ENCODE peak calls at places on chromosomes 12 and 14, in seven cellular contexts. F, W, M, U, T, P and G are unnamed samples.

GRCh38 chr12:75553398-75553797 is 42.0 kb upstream of the KRR1 start:
- DNase-seq in F (no peak), W (no peak), M (peak; percentile 14), U (peak; percentile 32), T (no peak), P (no peak), G (no peak)

GRCh38 chr14:77026930-77027537 is 1.5 kb downstream of the IRF2BPL start:
- DNase-seq in F (peak; percentile 69), W (peak; percentile 33), M (peak; percentile 82), U (no peak), T (peak; percentile 52), P (peak; percentile 54), G (peak; percentile 70)

GRCh38 chr12:78392918-78393317 is 471.7 kb upstream of the SYT1 start:
- DNase-seq in F (peak; percentile 32), W (peak; percentile 56), M (peak; percentile 77), U (no peak), T (peak; percentile 2), P (no peak), G (no peak)

GRCh38 chr14:65949711-65950516 is 536.3 kb upstream of the CCDC196 start:
- DNase-seq in F (peak; percentile 28), W (peak; percentile 44), M (no peak), U (peak; percentile 4), T (no peak), P (peak; percentile 82), G (no peak)

GRCh38 chr12:53695148-53696138 is 19.6 kb upstream of the ATP5MC2 start:
- DNase-seq in F (peak; percentile 29), W (peak; percentile 16), M (peak; percentile 77), U (peak; percentile 36), T (peak; percentile 55), P (peak; percentile 46), G (peak; percentile 44)

GRCh38 chr12:72267974-72268373 is 4.2 kb upstream of the TRHDE start:
- DNase-seq in F (peak; percentile 11), W (peak; percentile 52), M (peak; percentile 69), U (no peak), T (no peak), P (no peak), G (no peak)

GRCh38 chr14:35549551-35549950 is 15.6 kb downstream of the INSM2 start:
- DNase-seq in F (no peak), W (no peak), M (no peak), U (no peak), T (no peak), P (no peak), G (no peak)

GRCh38 chr12:52165096-52165855 is 26.5 kb downstream of the KRT80 start:
- DNase-seq in F (no peak), W (no peak), M (no peak), U (no peak), T (no peak), P (no peak), G (no peak)

GRCh38 chr14:91392623-91393303 is 24.9 kb downstream of the CCDC88C start:
- DNase-seq in F (no peak), W (no peak), M (no peak), U (no peak), T (no peak), P (no peak), G (no peak)

GRCh38 chr14:91396959-91397815 is 20.4 kb downstream of the CCDC88C start:
- DNase-seq in F (no peak), W (no peak), M (no peak), U (no peak), T (peak; percentile 17), P (peak; percentile 72), G (peak; percentile 90)

GRCh38 chr14:91395998-91396660 is 21.5 kb downstream of the CCDC88C start:
- DNase-seq in F (no peak), W (no peak), M (no peak), U (no peak), T (no peak), P (no peak), G (no peak)

GRCh38 chr14:91394105-91395081 is 23.2 kb downstream of the CCDC88C start:
- DNase-seq in F (no peak), W (no peak), M (no peak), U (no peak), T (no peak), P (no peak), G (no peak)

GRCh38 chr14:91395466-91395865 is 22.2 kb downstream of the CCDC88C start:
- DNase-seq in F (no peak), W (no peak), M (no peak), U (no peak), T (no peak), P (no peak), G (peak; percentile 43)
- H3K4me1 ChIP-seq in F (no peaks in the 10 kb centered on the region), W (peaks cover 2% of the 10 kb centered on the region), M (peaks cover 15% of the 10 kb centered on the region), U (no peaks in the 10 kb centered on the region), T (peaks cover 17% of the 10 kb centered on the region), P (peaks cover 60% of the 10 kb centered on the region), G (peaks cover 49% of the 10 kb centered on the region)

GRCh38 chr14:24816011-24816928 is 182.3 kb upstream of the GZMB start:
- DNase-seq in F (peak; percentile 41), W (no peak), M (no peak), U (no peak), T (no peak), P (peak; percentile 47), G (peak; percentile 60)

GRCh38 chr14:24818054-24818822 is 184.2 kb upstream of the GZMB start:
- DNase-seq in F (no peak), W (no peak), M (no peak), U (no peak), T (peak; percentile 64), P (no peak), G (peak; percentile 68)

GRCh38 chr14:24816929-24817637 is 183.1 kb upstream of the GZMB start:
- DNase-seq in F (no peak), W (no peak), M (no peak), U (no peak), T (no peak), P (no peak), G (peak; percentile 85)

GRCh38 chr14:24818823-24819341 is 184.9 kb upstream of the GZMB start:
- DNase-seq in F (no peak), W (no peak), M (no peak), U (no peak), T (no peak), P (no peak), G (peak; percentile 38)

GRCh38 chr14:24817638-24818053 is 183.7 kb upstream of the GZMB start:
- DNase-seq in F (peak; percentile 24), W (no peak), M (no peak), U (no peak), T (no peak), P (no peak), G (peak; percentile 40)
- TF ChIP-seq CTCF in F (peak; percentile 23), W (no peak), M (peak; percentile 22), U (no peak), T (no peak), P (no peak), G (no peak)

GRCh38 chr12:116879509-116880212 is 1.6 kb downstream of the HRK start:
- DNase-seq in F (no peak), W (no peak), M (no peak), U (no peak), T (no peak), P (no peak), G (no peak)

GRCh38 chr12:116880817-116881324 is 370 bp downstream of the HRK start:
- DNase-seq in F (peak; percentile 76), W (peak; percentile 72), M (peak; percentile 67), U (no peak), T (peak; percentile 13), P (peak; percentile 49), G (peak; percentile 70)

GRCh38 chr12:116880213-116880816 is 926 bp downstream of the HRK start:
- DNase-seq in F (no peak), W (no peak), M (no peak), U (no peak), T (peak; percentile 33), P (no peak), G (no peak)

GRCh38 chr12:116876151-116876869 is 4.9 kb downstream of the HRK start:
- DNase-seq in F (no peak), W (no peak), M (peak; percentile 53), U (no peak), T (no peak), P (no peak), G (no peak)

GRCh38 chr12:116878567-116879508 is 2.4 kb downstream of the HRK start:
- DNase-seq in F (no peak), W (peak; percentile 50), M (no peak), U (no peak), T (no peak), P (no peak), G (peak; percentile 73)
- H3K4me3 ChIP-seq in F (peak overlapping the region; percentile 47), W (peak overlapping the region; percentile 72), M (peak overlapping the region; percentile 40), U (peak overlapping the region; percentile 67), T (no peak overlapping the region), P (peak overlapping the region; percentile 57), G (no peak overlapping the region)

GRCh38 chr12:113163030-113163360 is 13.5 kb downstream of the CFAP73 start:
- DNase-seq in F (no peak), W (no peak), M (no peak), U (no peak), T (no peak), P (no peak), G (no peak)
- H3K4me1 ChIP-seq in F (peaks cover 12% of the 10 kb centered on the region), W (peaks cover 9% of the 10 kb centered on the region), M (peaks cover 7% of the 10 kb centered on the region), U (no peaks in the 10 kb centered on the region), T (no peaks in the 10 kb centered on the region), P (no peaks in the 10 kb centered on the region), G (no peaks in the 10 kb centered on the region)

GRCh38 chr12:88577537-88577936 is 2.7 kb downstream of the KITLG start:
- DNase-seq in F (peak; percentile 19), W (peak; percentile 60), M (peak; percentile 36), U (peak; percentile 43), T (peak; percentile 31), P (no peak), G (no peak)
- TF ChIP-seq CTCF in F (no peak), W (no peak), M (no peak), U (peak; percentile 25), T (no peak), P (peak; percentile 22), G (no peak)

DNA sequence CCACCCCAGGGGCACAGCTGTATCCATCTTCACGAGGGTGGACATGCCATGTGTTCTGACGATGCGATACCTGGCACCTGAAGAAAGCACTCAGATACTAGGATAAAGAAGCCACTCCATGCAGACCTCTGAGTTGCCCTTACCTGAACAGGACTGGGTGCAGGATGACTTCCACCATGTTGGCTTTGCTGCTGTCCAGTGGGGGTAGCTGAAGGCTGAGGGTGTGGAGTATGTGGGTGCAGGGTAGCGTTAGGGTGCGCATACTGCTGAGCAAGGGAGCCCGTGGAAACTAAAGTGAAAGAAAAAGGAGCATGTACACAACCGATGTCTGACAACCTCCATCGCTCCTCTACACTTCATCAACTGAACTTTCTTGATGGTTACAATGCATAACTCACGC is 51.3 kb downstream of the SH2B3 start:
- DNase-seq in F (no peak), W (no peak), M (no peak), U (no peak), T (no peak), P (no peak), G (no peak)
- H3K4me3 ChIP-seq in F (no peak overlapping the region), W (no peak overlapping the region), M (no peak overlapping the region), U (no peak overlapping the region), T (no peak overlapping the region), P (no peak overlapping the region), G (no peak overlapping the region)

GRCh38 chr14:75162631-75163030 is 13.8 kb downstream of the TMED10 start:
- DNase-seq in F (no peak), W (no peak), M (no peak), U (no peak), T (no peak), P (no peak), G (no peak)
- H3K4me1 ChIP-seq in F (peaks cover 18% of the 10 kb centered on the region), W (no peaks in the 10 kb centered on the region), M (peaks cover 10% of the 10 kb centered on the region), U (no peaks in the 10 kb centered on the region), T (peaks cover 4% of the 10 kb centered on the region), P (peaks cover 14% of the 10 kb centered on the region), G (peaks cover 23% of the 10 kb centered on the region)